ENCODE peak calls at places on chromosomes 11 and 22, in four cellular contexts. K, U, X and A are unnamed samples. For H3K4me1, the result is how much of the 10 kb centered on the place peaks cover.

GRCh38 chr11:125689460-125689859 is 8.8 kb upstream of the ACRV1 start:
- DNase-seq in K (no peak), U (no peak), X (no peak), A (no peak)

GRCh38 chr11:62555464-62556092 is 9.0 kb upstream of the AHNAK start:
- DNase-seq in K (no peak), X (no peak), U (peak), A (peak)

GRCh38 chr11:130381317-130381716 is 47.1 kb downstream of the ADAMTS8 start:
- DNase-seq in X (no peak), U (no peak), K (no peak), A (peak)

GRCh38 chr11:64745219-64745522 is 1.2 kb upstream of the RASGRP2 start:
- DNase-seq in U (no peak), X (no peak), K (no peak), A (no peak)

GRCh38 chr11:43403357-43404231 is 44.9 kb downstream of the TTC17 start:
- DNase-seq in X (no peak), K (no peak), U (no peak), A (no peak)

GRCh38 chr11:65424200-65425104 is 1.9 kb downstream of the NEAT1 start:
- DNase-seq in U (no peak), K (no peak), X (no peak), A (no peak)

GRCh38 chr11:88179141-88179540 is 3.9 kb upstream of the RAB38 start:
- DNase-seq in U (peak), K (no peak), X (no peak), A (no peak)

GRCh38 chr11:114796954-114797721 is 118.8 kb downstream of the NXPE2 start:
- DNase-seq in K (no peak), U (no peak), X (no peak), A (no peak)

GRCh38 chr22:29093501-29093921 is 20.7 kb downstream of the KREMEN1 start:
- DNase-seq in K (no peak), U (no peak), X (no peak), A (no peak)

GRCh38 chr11:118928108-118928869 is 2.6 kb upstream of the BCL9L start:
- DNase-seq in X (peak), U (peak), K (no peak), A (peak)

GRCh38 chr11:23586188-23586587 is 725.9 kb upstream of the CCDC179 start:
- DNase-seq in K (no peak), U (no peak), X (no peak), A (no peak)

GRCh38 chr11:43789700-43790443 is 90.8 kb upstream of the ALKBH3 start:
- DNase-seq in K (no peak), U (no peak), X (peak), A (no peak)

GRCh38 chr11:103871923-103872551 is 164.4 kb upstream of the DDI1 start:
- DNase-seq in U (no peak), K (no peak), X (no peak), A (no peak)

GRCh38 chr11:78158987-78159662 is 19.7 kb upstream of the ALG8 start:
- DNase-seq in U (no peak), X (no peak), K (no peak), A (no peak)

GRCh38 chr11:76642341-76642740 is 28.2 kb downstream of the LRRC32 start:
- DNase-seq in U (no peak), X (no peak), K (no peak), A (no peak)

GRCh38 chr11:118625976-118626375 is 18.6 kb downstream of the PHLDB1 start:
- DNase-seq in U (no peak), X (no peak), K (no peak), A (peak)

GRCh38 chr22:19473578-19473977 is 5.4 kb downstream of the UFD1 start:
- DNase-seq in K (no peak), X (no peak), U (no peak), A (no peak)

GRCh38 chr11:92432515-92432914 is 207.9 kb downstream of the FAT3 start:
- DNase-seq in X (no peak), K (no peak), U (no peak), A (no peak)

GRCh38 chr22:24359452-24360120 is 67.8 kb upstream of the ADORA2A start:
- DNase-seq in X (no peak), K (no peak), U (no peak), A (no peak)

GRCh38 chr11:60788401-60789110 is 3.4 kb downstream of the MS4A10 start:
- DNase-seq in X (no peak), K (no peak), U (no peak), A (no peak)

GRCh38 chr11:2796091-2796490 is 89.5 kb downstream of the CDKN1C start:
- DNase-seq in X (no peak), K (no peak), U (no peak), A (no peak)

GRCh38 chr11:8249482-8249881 is 14.2 kb downstream of the LMO1 start:
- DNase-seq in U (no peak), X (no peak), K (no peak), A (no peak)

GRCh38 chr11:71330996-71331395 is 78.6 kb upstream of the SHANK2 start:
- DNase-seq in X (no peak), U (no peak), K (no peak), A (no peak)

GRCh38 chr11:35717043-35717442 is 54.5 kb downstream of the TRIM44 start:
- DNase-seq in U (no peak), X (no peak), K (no peak), A (no peak)

GRCh38 chr11:849951-850776 is 7.5 kb downstream of the TSPAN4 start:
- DNase-seq in K (no peak), U (no peak), X (no peak), A (no peak)

GRCh38 chr11:57778318-57779037 is 16.9 kb downstream of the CTNND1 start:
- DNase-seq in U (no peak), K (peak), X (peak), A (peak)

GRCh38 chr11:126465573-126466287 is 110.2 kb downstream of the ST3GAL4 start:
- DNase-seq in X (no peak), U (peak), K (no peak), A (no peak)

GRCh38 chr22:34579519-34579918 is 486.4 kb upstream of the ISX start:
- DNase-seq in U (no peak), K (no peak), X (no peak), A (no peak)

GRCh38 chr11:17655682-17656081 is 63.7 kb upstream of the MYOD1 start:
- DNase-seq in X (no peak), U (no peak), K (no peak), A (no peak)

GRCh38 chr11:45181595-45182550 is 35.4 kb downstream of the PRDM11 start:
- DNase-seq in X (no peak), U (no peak), K (no peak), A (no peak)

GRCh38 chr11:47538741-47539575 is 14.0 kb downstream of the CELF1 start:
- DNase-seq in X (no peak), U (no peak), K (no peak), A (no peak)

GRCh38 chr11:113090716-113091577 is 129.7 kb downstream of the NCAM1 start:
- DNase-seq in K (no peak), U (no peak), X (no peak), A (no peak)

GRCh38 chr11:89521294-89521693 is 30.1 kb upstream of the NOX4 start:
- DNase-seq in K (no peak), X (no peak), U (no peak), A (no peak)

GRCh38 chr11:35012467-35013191 is 96.2 kb downstream of the PDHX start:
- DNase-seq in X (no peak), K (no peak), U (peak), A (no peak)

GRCh38 chr11:78460468-78460867 is 42.8 kb upstream of the GAB2 start:
- DNase-seq in K (no peak), X (no peak), U (no peak), A (no peak)

GRCh38 chr11:72591785-72592490 is 82.3 kb downstream of the PDE2A start:
- DNase-seq in U (no peak), X (no peak), K (no peak), A (no peak)

GRCh38 chr11:105042178-105042577 is 3.0 kb downstream of the CARD16 start:
- DNase-seq in X (no peak), U (no peak), K (no peak), A (no peak)
- TF ChIP-seq EGR1 in X (no peak), U (no peak), K (no peak), A (no peak)

GRCh38 chr11:13966486-13966885 is 4.0 kb downstream of the SPON1 start:
- DNase-seq in X (no peak), K (no peak), U (no peak), A (no peak)
- H3K4me1 ChIP-seq in X (under half), K (under half), U (under half), A (under half)

GRCh38 chr11:107050126-107050525 is 31.9 kb upstream of the GUCY1A2 start:
- DNase-seq in X (no peak), U (no peak), K (no peak), A (no peak)

GRCh38 chr11:107042748-107043147 is 24.5 kb upstream of the GUCY1A2 start:
- DNase-seq in X (no peak), U (no peak), K (no peak), A (no peak)

GRCh38 chr11:107043242-107043991 is 25.1 kb upstream of the GUCY1A2 start:
- DNase-seq in K (no peak), X (no peak), U (peak), A (no peak)

GRCh38 chr11:107040447-107041444 is 22.5 kb upstream of the GUCY1A2 start:
- DNase-seq in U (peak), K (no peak), X (no peak), A (no peak)

GRCh38 chr11:107044503-107044902 is 26.2 kb upstream of the GUCY1A2 start:
- DNase-seq in K (no peak), X (no peak), U (no peak), A (no peak)
- TF ChIP-seq EGR1 in K (no peak), X (no peak), U (no peak), A (no peak)

GRCh38 chr22:40509401-40510134 is 127.0 kb downstream of the MRTFA start:
- DNase-seq in U (no peak), K (no peak), X (no peak), A (no peak)
- H3K4me1 ChIP-seq in U (under half), K (under half), X (under half), A (under half)

GRCh38 chr22:42176271-42176670 is 45.7 kb upstream of the CYP2D6 start:
- DNase-seq in X (no peak), U (no peak), K (no peak), A (no peak)

GRCh38 chr22:42179616-42180015 is 49.0 kb upstream of the CYP2D6 start:
- DNase-seq in X (no peak), U (no peak), K (no peak), A (no peak)

GRCh38 chr22:42177891-42178336 is 47.3 kb upstream of the CYP2D6 start:
- DNase-seq in X (no peak), U (no peak), K (no peak), A (no peak)

GRCh38 chr22:42180349-42180842 is 49.8 kb upstream of the CYP2D6 start:
- DNase-seq in K (no peak), U (no peak), X (no peak), A (peak)

GRCh38 chr22:42178910-42179495 is 48.4 kb upstream of the CYP2D6 start:
- DNase-seq in X (no peak), U (no peak), K (no peak), A (no peak)
- TF ChIP-seq EGR1 in X (no peak), U (no peak), K (no peak), A (no peak)

GRCh38 chr11:70155386-70155785 is 47.7 kb upstream of the FADD start:
- DNase-seq in K (no peak), U (no peak), X (no peak), A (no peak)

GRCh38 chr11:70146895-70147520 is 56.1 kb upstream of the FADD start:
- DNase-seq in X (no peak), U (no peak), K (no peak), A (no peak)

GRCh38 chr11:70156291-70157037 is 46.6 kb upstream of the FADD start:
- DNase-seq in U (no peak), K (no peak), X (no peak), A (no peak)

GRCh38 chr11:70153133-70153727 is 49.9 kb upstream of the FADD start:
- DNase-seq in U (no peak), X (no peak), K (no peak), A (no peak)

GRCh38 chr11:70152244-70152643 is 50.9 kb upstream of the FADD start:
- DNase-seq in K (no peak), X (no peak), U (no peak), A (no peak)
- H3K4me1 ChIP-seq in K (under half), X (under half), U (under half), A (under half)

GRCh38 chr11:111391328-111392124 is 12.5 kb upstream of the POU2AF1 start:
- DNase-seq in X (no peak), U (no peak), K (no peak), A (no peak)

GRCh38 chr11:111386611-111387150 is 7.6 kb upstream of the POU2AF1 start:
- DNase-seq in U (no peak), X (no peak), K (no peak), A (no peak)

GRCh38 chr11:111387318-111387863 is 8.3 kb upstream of the POU2AF1 start:
- DNase-seq in K (no peak), U (no peak), X (no peak), A (no peak)

GRCh38 chr11:111388431-111388830 is 9.4 kb upstream of the POU2AF1 start:
- DNase-seq in X (no peak), K (no peak), U (no peak), A (no peak)

DNA sequence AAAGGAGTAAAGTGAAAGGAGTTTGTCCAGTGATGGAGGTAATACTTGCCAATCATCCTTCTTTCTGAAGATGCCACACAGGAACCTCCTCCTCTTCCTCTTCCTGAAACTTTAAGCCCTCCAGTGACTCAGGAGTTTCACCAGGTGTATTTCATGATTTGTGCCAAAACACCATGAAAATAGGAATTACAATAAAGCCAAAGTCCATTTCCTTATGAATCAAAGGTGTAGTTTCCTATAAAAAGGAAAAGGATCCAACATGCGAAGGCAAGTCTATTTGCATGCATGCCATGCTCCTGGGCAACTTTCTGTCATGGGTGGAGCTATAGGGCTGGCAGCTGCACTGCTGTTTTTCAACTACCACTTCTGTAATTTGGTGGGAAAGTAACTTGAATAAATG is 9.8 kb upstream of the POU2AF1 start:
- DNase-seq in K (no peak), X (no peak), U (no peak), A (no peak)
- TF ChIP-seq EGR1 in K (no peak), X (no peak), U (no peak), A (no peak)

DNA sequence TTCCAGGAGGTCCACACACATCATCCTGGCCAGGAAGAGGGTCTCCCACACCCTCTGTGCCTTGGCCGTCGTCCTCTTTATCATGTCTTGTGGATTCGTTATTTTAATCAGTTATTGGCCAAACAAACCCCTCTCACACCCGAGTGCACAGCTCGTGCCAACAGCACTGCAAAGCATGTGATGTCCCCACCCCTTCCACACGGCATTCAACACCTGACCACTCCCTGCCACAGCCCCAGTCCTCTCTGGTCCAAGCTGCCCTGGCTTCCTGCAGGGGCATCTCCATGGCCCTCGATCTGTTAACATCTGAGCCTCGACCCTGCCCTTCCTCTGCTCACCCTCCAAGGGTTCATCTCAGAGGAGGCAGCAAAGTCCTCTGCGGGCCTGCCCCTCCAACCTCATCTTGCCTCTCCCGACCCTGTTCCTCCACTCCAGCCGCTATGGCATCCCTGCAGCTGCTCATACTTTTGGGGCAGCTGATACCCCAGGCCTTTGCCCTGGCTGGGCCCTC is 14.0 kb downstream of the MYEOV start:
- DNase-seq in K (no peak), U (no peak), X (no peak), A (no peak)
- H3K4me1 ChIP-seq in K (under half), U (under half), X (under half), A (under half)

GRCh38 chr22:45889093-45889538 is 87.8 kb downstream of the WNT7B start:
- DNase-seq in U (no peak), K (no peak), X (no peak), A (no peak)
- TF ChIP-seq EGR1 in U (no peak), K (no peak), X (no peak), A (no peak)

DNA sequence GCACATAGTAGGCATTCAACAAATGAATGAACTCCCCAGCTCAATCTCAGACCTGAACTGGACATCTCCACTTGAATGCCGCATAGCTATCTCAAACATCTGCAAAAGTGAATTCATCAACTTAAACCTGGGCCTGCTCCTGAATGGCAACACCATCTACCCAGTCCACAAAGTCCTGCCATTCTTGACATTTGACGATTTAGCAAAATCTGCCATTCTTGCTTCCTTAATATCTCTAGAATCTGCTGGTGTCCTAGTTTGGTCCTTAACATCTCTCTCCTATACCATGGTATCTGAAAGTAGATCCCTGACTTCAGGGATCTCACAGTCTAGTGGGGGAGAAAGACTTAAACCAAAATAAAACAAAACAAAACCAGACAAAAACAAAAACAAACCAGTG is 12.4 kb upstream of the HPX start:
- DNase-seq in K (no peak), X (no peak), U (no peak), A (no peak)
- H3K4me1 ChIP-seq in K (under half), X (under half), U (under half), A (under half)